ENCODE peak calls at places on chromosomes 7 and 10, in five cellular contexts. I, A, T, V and M are unnamed samples.

GRCh38 chr7:36790280-36790679 is 66.0 kb upstream of the AOAH start:
- DNase-seq in I (no peak), A (no peak), T (no peak), V (no peak), M (no peak)

GRCh38 chr10:73076361-73077183 is 20.1 kb downstream of the P4HA1 start:
- DNase-seq in I (no peak), A (peak), T (no peak), V (no peak), M (no peak)

GRCh38 chr7:22140597-22140996 is 194.9 kb upstream of the CDCA7L start:
- DNase-seq in I (no peak), A (peak), T (no peak), V (no peak), M (no peak)

GRCh38 chr10:103895458-103896186 is 22.4 kb downstream of the STN1 start:
- DNase-seq in I (no peak), A (peak), T (no peak), V (no peak), M (no peak)

GRCh38 chr7:107109955-107110354 is 58.8 kb upstream of the HBP1 start:
- DNase-seq in I (no peak), A (no peak), T (no peak), V (no peak), M (no peak)

GRCh38 chr10:95531994-95532399 is 29.2 kb downstream of the SORBS1 start:
- DNase-seq in I (no peak), A (no peak), T (peak), V (no peak), M (no peak)

GRCh38 chr7:71511361-71511807 is 379.4 kb downstream of the GALNT17 start:
- DNase-seq in I (no peak), A (no peak), T (no peak), V (no peak), M (peak)

GRCh38 chr7:108973075-108973474 is 403.4 kb downstream of the DNAJB9 start:
- DNase-seq in I (no peak), A (peak), T (no peak), V (no peak), M (no peak)

GRCh38 chr10:104639595-104640338 is 1.3 kb upstream of the SORCS3 start:
- DNase-seq in I (no peak), A (no peak), T (no peak), V (no peak), M (peak)

GRCh38 chr7:149707448-149707886 is 65.9 kb downstream of the ZNF467 start:
- DNase-seq in I (peak), A (no peak), T (no peak), V (no peak), M (no peak)

DNA sequence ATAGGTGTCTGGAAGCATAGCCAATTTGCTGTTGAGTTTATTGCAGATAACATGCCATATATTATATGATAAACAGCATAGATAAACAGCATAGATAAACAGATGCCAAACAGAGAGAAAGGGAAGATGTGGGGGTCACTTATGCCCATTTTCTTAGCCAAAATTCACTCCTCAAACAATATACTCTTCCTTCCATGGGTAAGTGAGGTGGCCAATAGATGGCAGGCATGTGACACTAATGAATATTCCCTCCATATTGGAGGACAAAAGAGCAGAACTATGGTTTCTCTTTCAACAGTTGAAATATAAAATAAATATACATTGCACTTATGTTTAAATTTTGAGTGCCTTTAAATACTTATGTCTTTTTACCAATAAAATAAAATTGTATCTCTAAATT is 1212.8 kb downstream of the REEP3 start:
- DNase-seq in I (no peak), A (no peak), T (peak), V (no peak), M (peak)
- TF ChIP-seq CTCF in I (no peak), A (no peak), T (peak), V (peak), M (peak)

GRCh38 chr7:120925392-120925791 is 25.2 kb upstream of the ING3 start:
- DNase-seq in I (no peak), A (no peak), T (no peak), V (no peak), M (no peak)
- TF ChIP-seq CTCF in I (no peak), A (no peak), T (no peak), V (no peak), M (no peak)

GRCh38 chr10:85790155-85790789 is 576.3 kb downstream of the GRID1 start:
- DNase-seq in I (no peak), A (no peak), T (no peak), V (no peak), M (no peak)

GRCh38 chr10:85789125-85789524 is 577.5 kb downstream of the GRID1 start:
- DNase-seq in I (no peak), A (no peak), T (no peak), V (no peak), M (no peak)

GRCh38 chr10:85792533-85792858 is 574.1 kb downstream of the GRID1 start:
- DNase-seq in I (no peak), A (no peak), T (no peak), V (no peak), M (no peak)

GRCh38 chr10:85794553-85794952 is 572.0 kb downstream of the GRID1 start:
- DNase-seq in I (no peak), A (no peak), T (no peak), V (no peak), M (no peak)

GRCh38 chr10:85791846-85792532 is 574.6 kb downstream of the GRID1 start:
- DNase-seq in I (no peak), A (no peak), T (no peak), V (no peak), M (no peak)
- TF ChIP-seq CTCF in I (no peak), A (no peak), T (no peak), V (peak), M (peak)

DNA sequence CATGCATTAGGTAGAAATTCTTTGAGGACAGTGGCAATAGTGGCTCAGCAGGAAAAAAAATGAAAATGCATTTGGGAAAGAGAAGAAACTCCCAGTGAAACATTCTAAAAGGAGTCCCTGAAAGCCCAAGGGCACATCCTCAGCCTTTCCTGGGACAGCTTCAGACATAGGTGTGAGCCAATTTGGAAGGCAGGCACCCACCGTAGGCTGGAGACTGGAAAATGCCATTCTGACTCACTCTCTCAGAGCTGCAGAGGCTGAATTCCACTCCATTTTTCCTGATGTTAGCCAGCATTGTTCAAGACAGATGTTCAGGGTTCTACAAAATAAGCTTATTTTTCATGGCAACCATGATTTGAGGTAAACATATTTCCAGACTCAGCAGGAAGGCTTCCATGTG is 379.0 kb upstream of the FZD8 start:
- DNase-seq in I (no peak), A (no peak), T (no peak), V (no peak), M (no peak)
- TF ChIP-seq CTCF in I (no peak), A (no peak), T (no peak), V (no peak), M (no peak)